ENCODE peak calls at places on chromosomes 11 and 22, in four cellular contexts. H is fibroblast of the aortic adventitia; X is stimulated activated CD4-positive, alpha-beta T cell treated with anti-CD3 and anti-CD28 coated beads, Interleukin-1b, Interleukin-23, amount 100 ng/mL, for 24 hours; Y is PC-3. Q is an unnamed sample.

GRCh38 chr11:35675901-35676610 is 13.5 kb downstream of the TRIM44 start:
- DNase-seq in H (no peak), X (no peak), Y (peak; percentile 31), Q (no peak)

GRCh38 chr22:42949159-42949558 is 65.8 kb downstream of the PACSIN2 start:
- DNase-seq in H (peak; percentile 70), X (no peak), Y (peak; percentile 51), Q (no peak)

GRCh38 chr11:629237-629583 is 2.2 kb upstream of the SCT start:
- DNase-seq in H (no peak), X (no peak), Y (no peak), Q (no peak)

GRCh38 chr11:19524171-19524671 is 188.4 kb upstream of the NAV2 start:
- DNase-seq in H (peak; percentile 24), X (no peak), Y (no peak), Q (no peak)

GRCh38 chr11:13663631-13664071 is 4.8 kb upstream of the FAR1 start:
- DNase-seq in H (peak; percentile 73), X (no peak), Y (peak; percentile 44), Q (no peak)

GRCh38 chr11:73404048-73404447 is 27.8 kb downstream of the RELT start:
- DNase-seq in H (peak; percentile 49), X (no peak), Y (peak; percentile 68), Q (peak; percentile 74)

GRCh38 chr11:66283461-66284105 is 5.4 kb downstream of the YIF1A start:
- DNase-seq in H (no peak), X (no peak), Y (no peak), Q (no peak)

GRCh38 chr11:79950172-79950571 is 509.3 kb upstream of the TENM4 start:
- DNase-seq in H (no peak), X (no peak), Y (no peak), Q (no peak)

GRCh38 chr22:45452565-45453449 is 39.3 kb downstream of the RIBC2 start:
- DNase-seq in H (peak; percentile 56), X (no peak), Y (no peak), Q (no peak)

GRCh38 chr11:65551572-65552398 is 6.4 kb downstream of the LTBP3 start:
- DNase-seq in H (no peak), X (no peak), Y (peak; percentile 71), Q (no peak)

GRCh38 chr11:86070435-86071056 is 1.7 kb upstream of the PICALM start:
- DNase-seq in H (peak; percentile 52), X (no peak), Y (no peak), Q (no peak)

GRCh38 chr11:60873533-60873932 is 6.2 kb downstream of the ZP1 start:
- DNase-seq in H (no peak), X (no peak), Y (no peak), Q (no peak)

GRCh38 chr11:64799925-64800632 is 2.9 kb downstream of the MAP4K2 start:
- DNase-seq in H (no peak), X (no peak), Y (no peak), Q (no peak)

GRCh38 chr11:76288166-76288978 is 82.1 kb upstream of the WNT11 start:
- DNase-seq in H (no peak), X (no peak), Y (no peak), Q (no peak)

GRCh38 chr22:40240671-40241070 is 62.9 kb downstream of the TNRC6B start:
- DNase-seq in H (no peak), X (no peak), Y (peak; percentile 42), Q (no peak)

GRCh38 chr22:48180631-48181030 is 1418.2 kb downstream of the TBC1D22A start:
- DNase-seq in H (no peak), X (no peak), Y (no peak), Q (no peak)

GRCh38 chr11:34356918-34357645 is 728 bp downstream of the ABTB2 start:
- DNase-seq in H (peak; percentile 68), X (peak; percentile 30), Y (peak; percentile 52), Q (peak; percentile 47)

GRCh38 chr11:10818594-10818993 is 9.9 kb upstream of the EIF4G2 start:
- DNase-seq in H (no peak), X (no peak), Y (peak; percentile 94), Q (no peak)

GRCh38 chr11:124482362-124483147 is 37.1 kb upstream of the OR8B8 start:
- DNase-seq in H (no peak), X (no peak), Y (peak; percentile 80), Q (no peak)

GRCh38 chr11:70625051-70625450 is 226.7 kb downstream of the CTTN start:
- DNase-seq in H (no peak), X (no peak), Y (no peak), Q (no peak)

GRCh38 chr11:116696381-116696941 is 76.3 kb downstream of the BUD13 start:
- DNase-seq in H (no peak), X (no peak), Y (peak; percentile 81), Q (no peak)

GRCh38 chr22:36744413-36744765 is 31.5 kb downstream of the IFT27 start:
- DNase-seq in H (no peak), X (no peak), Y (no peak), Q (no peak)

GRCh38 chr11:7638710-7639642 is 34.3 kb downstream of the CYB5R2 start:
- DNase-seq in H (peak; percentile 82), X (no peak), Y (no peak), Q (no peak)

GRCh38 chr11:45410391-45411215 is 124.5 kb upstream of the SYT13 start:
- DNase-seq in H (no peak), X (no peak), Y (no peak), Q (no peak)

GRCh38 chr11:12827929-12828812 is 153.9 kb downstream of the TEAD1 start:
- DNase-seq in H (peak; percentile 85), X (no peak), Y (peak; percentile 69), Q (no peak)

GRCh38 chr11:132187391-132187790 is 817.0 kb downstream of the NTM start:
- DNase-seq in H (no peak), X (no peak), Y (no peak), Q (no peak)

GRCh38 chr11:289706-290620 is 1.0 kb downstream of the PGGHG start:
- DNase-seq in H (no peak), X (no peak), Y (no peak), Q (peak; percentile 32)

GRCh38 chr11:13140028-13140870 is 131.1 kb downstream of the RASSF10 start:
- DNase-seq in H (peak; percentile 39), X (no peak), Y (peak; percentile 74), Q (no peak)